ENCODE peak calls at places on chromosomes 4 and X, in seven cellular contexts. G, V, U, P, S, R and I are unnamed samples.

GRCh38 chr4:2621419-2621818 is 85.0 kb downstream of the FAM193A start:
- DNase-seq in G (peak), V (no peak), U (no peak), P (no peak), S (no peak), R (no peak), I (no peak)

GRCh38 chr4:57077550-57078311 is 32.5 kb downstream of the IGFBP7 start:
- DNase-seq in G (no peak), V (no peak), U (no peak), P (no peak), S (no peak), R (peak), I (no peak)

GRCh38 chr4:1098311-1098925 is 14.9 kb downstream of the RNF212 start:
- DNase-seq in G (peak), V (no peak), U (no peak), P (no peak), S (no peak), R (no peak), I (no peak)

GRCh38 chrX:107659768-107660167 is 31.5 kb downstream of the PRPS1 start:
- DNase-seq in G (peak), V (peak), U (no peak), P (no peak), S (peak), R (peak), I (no peak)

GRCh38 chrX:153662266-153662665 is 11.3 kb downstream of the PNCK start:
- DNase-seq in G (peak), V (peak), U (peak), P (peak), S (peak), R (peak), I (no peak)

GRCh38 chrX:119427024-119427794 is 28.1 kb downstream of the SLC25A43 start:
- DNase-seq in G (no peak), V (no peak), U (peak), P (no peak), S (peak), R (no peak), I (no peak)

GRCh38 chr4:6009452-6009851 is 8.8 kb downstream of the C4orf50 start:
- DNase-seq in G (no peak), V (no peak), U (no peak), P (no peak), S (no peak), R (no peak), I (no peak)

GRCh38 chrX:19581786-19582185 is 66.5 kb upstream of the MAP3K15 start:
- DNase-seq in G (no peak), V (no peak), U (no peak), P (no peak), S (no peak), R (no peak), I (no peak)

GRCh38 chr4:82555279-82555678 is 6.5 kb downstream of the TMEM150C start:
- DNase-seq in G (no peak), V (peak), U (no peak), P (no peak), S (peak), R (no peak), I (no peak)

GRCh38 chr4:87038837-87039715 is 104.3 kb downstream of the AFF1 start:
- DNase-seq in G (peak), V (peak), U (no peak), P (peak), S (no peak), R (peak), I (no peak)

GRCh38 chr4:38365748-38366310 is 298.2 kb upstream of the KLF3 start:
- DNase-seq in G (no peak), V (no peak), U (no peak), P (no peak), S (no peak), R (no peak), I (no peak)

GRCh38 chrX:5163663-5164062 is 1065.0 kb downstream of the NLGN4X start:
- DNase-seq in G (no peak), V (no peak), U (no peak), P (no peak), S (peak), R (no peak), I (no peak)

GRCh38 chr4:1285790-1286553 is 3.7 kb upstream of the MAEA start:
- DNase-seq in G (peak), V (no peak), U (peak), P (no peak), S (peak), R (no peak), I (no peak)

GRCh38 chr4:16916719-16917337 is 18.4 kb upstream of the LDB2 start:
- DNase-seq in G (no peak), V (peak), U (peak), P (peak), S (peak), R (peak), I (peak)

GRCh38 chr4:20422398-20422797 is 170.7 kb downstream of the SLIT2 start:
- DNase-seq in G (no peak), V (peak), U (no peak), P (peak), S (peak), R (peak), I (no peak)

GRCh38 chr4:145907363-145907762 is 31.3 kb downstream of the ZNF827 start:
- DNase-seq in G (no peak), V (no peak), U (no peak), P (no peak), S (no peak), R (peak), I (no peak)

GRCh38 chrX:8783100-8784098 is 17.8 kb downstream of the FAM9A start:
- DNase-seq in G (no peak), V (peak), U (peak), P (no peak), S (no peak), R (peak), I (no peak)

GRCh38 chr4:101400096-101400495 is 52.8 kb upstream of the PPP3CA start:
- DNase-seq in G (no peak), V (no peak), U (no peak), P (no peak), S (no peak), R (no peak), I (no peak)

GRCh38 chr4:168695288-168695687 is 198.4 kb downstream of the PALLD start:
- DNase-seq in G (no peak), V (no peak), U (no peak), P (no peak), S (no peak), R (no peak), I (no peak)

GRCh38 chrX:70592091-70592490 is 147.5 kb downstream of the DLG3 start:
- DNase-seq in G (no peak), V (no peak), U (no peak), P (no peak), S (no peak), R (peak), I (peak)

GRCh38 chrX:70479197-70479969 is 34.7 kb downstream of the DLG3 start:
- DNase-seq in G (no peak), V (no peak), U (no peak), P (no peak), S (no peak), R (peak), I (no peak)

GRCh38 chr4:188403272-188403671 is 264.0 kb downstream of the TRIML1 start:
- DNase-seq in G (no peak), V (peak), U (no peak), P (no peak), S (no peak), R (no peak), I (no peak)

GRCh38 chr4:140049024-140049923 is 104.7 kb downstream of the MAML3 start:
- DNase-seq in G (no peak), V (peak), U (peak), P (peak), S (peak), R (peak), I (no peak)

GRCh38 chr4:24042094-24042493 is 152.2 kb upstream of the PPARGC1A start:
- DNase-seq in G (no peak), V (no peak), U (no peak), P (no peak), S (no peak), R (no peak), I (peak)

GRCh38 chrX:32749075-32749474 is 462.3 kb downstream of the DMD start:
- DNase-seq in G (no peak), V (no peak), U (no peak), P (no peak), S (no peak), R (peak), I (no peak)

GRCh38 chr4:119570401-119570800 is 58.2 kb downstream of the PDE5A start:
- DNase-seq in G (no peak), V (no peak), U (no peak), P (no peak), S (no peak), R (no peak), I (no peak)

GRCh38 chr4:174631901-174632758 is 109.8 kb upstream of the HPGD start:
- DNase-seq in G (no peak), V (peak), U (no peak), P (no peak), S (peak), R (peak), I (peak)

GRCh38 chrX:48696301-48697181 is at the start of gene SUV39H1:
- DNase-seq in G (peak), V (peak), U (peak), P (peak), S (peak), R (peak), I (no peak)

GRCh38 chr4:186058253-186058979 is 10.5 kb upstream of the TLR3 start:
- DNase-seq in G (no peak), V (no peak), U (peak), P (no peak), S (no peak), R (no peak), I (no peak)

GRCh38 chr4:19030536-19030935 is 1009.0 kb upstream of the LCORL start:
- DNase-seq in G (no peak), V (no peak), U (no peak), P (no peak), S (no peak), R (no peak), I (no peak)

GRCh38 chr4:78662661-78663060 is 111.1 kb downstream of the ANXA3 start:
- DNase-seq in G (no peak), V (no peak), U (no peak), P (no peak), S (no peak), R (no peak), I (no peak)

DNA sequence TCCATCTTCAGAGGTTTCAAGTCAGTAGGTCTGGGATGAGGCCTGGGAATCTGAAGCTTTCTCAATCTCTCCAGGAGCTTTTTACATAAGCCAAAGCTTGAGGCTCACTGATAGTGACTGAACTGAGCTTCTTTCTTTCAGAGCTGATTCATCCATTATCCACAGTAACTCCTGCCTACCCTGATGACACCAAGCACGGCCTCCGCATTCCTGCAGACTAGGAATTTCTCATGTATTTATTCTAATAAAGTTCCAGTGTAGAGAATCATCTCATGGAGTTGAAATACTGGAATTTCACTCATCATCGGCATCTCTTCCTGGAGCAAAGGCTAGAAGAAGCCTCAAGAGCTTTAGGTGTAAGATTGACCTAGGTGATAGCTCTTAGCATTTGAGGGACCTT is 12.1 kb upstream of the DCTD start:
- DNase-seq in G (no peak), V (no peak), U (no peak), P (no peak), S (no peak), R (no peak), I (no peak)
- H3K4me3 ChIP-seq in G (no peak), V (no peak), U (no peak), P (no peak), S (no peak), R (no peak), I (no peak)

GRCh38 chr4:52374847-52375246 is 284.3 kb downstream of the USP46 start:
- DNase-seq in G (no peak), V (no peak), U (no peak), P (no peak), S (no peak), R (no peak), I (no peak)

GRCh38 chr4:52372747-52373146 is 286.4 kb downstream of the USP46 start:
- DNase-seq in G (no peak), V (no peak), U (no peak), P (no peak), S (no peak), R (no peak), I (no peak)

GRCh38 chr4:52373650-52374049 is 285.5 kb downstream of the USP46 start:
- DNase-seq in G (no peak), V (no peak), U (no peak), P (no peak), S (no peak), R (no peak), I (no peak)

GRCh38 chr4:52377563-52377962 is 281.5 kb downstream of the USP46 start:
- DNase-seq in G (no peak), V (no peak), U (no peak), P (no peak), S (no peak), R (no peak), I (no peak)

GRCh38 chr4:52376107-52376704 is 282.9 kb downstream of the USP46 start:
- DNase-seq in G (no peak), V (peak), U (no peak), P (no peak), S (peak), R (peak), I (peak)
- TF ChIP-seq CTCF in G (no peak), V (peak), U (peak), P (peak), S (peak), R (peak), I (peak)

DNA sequence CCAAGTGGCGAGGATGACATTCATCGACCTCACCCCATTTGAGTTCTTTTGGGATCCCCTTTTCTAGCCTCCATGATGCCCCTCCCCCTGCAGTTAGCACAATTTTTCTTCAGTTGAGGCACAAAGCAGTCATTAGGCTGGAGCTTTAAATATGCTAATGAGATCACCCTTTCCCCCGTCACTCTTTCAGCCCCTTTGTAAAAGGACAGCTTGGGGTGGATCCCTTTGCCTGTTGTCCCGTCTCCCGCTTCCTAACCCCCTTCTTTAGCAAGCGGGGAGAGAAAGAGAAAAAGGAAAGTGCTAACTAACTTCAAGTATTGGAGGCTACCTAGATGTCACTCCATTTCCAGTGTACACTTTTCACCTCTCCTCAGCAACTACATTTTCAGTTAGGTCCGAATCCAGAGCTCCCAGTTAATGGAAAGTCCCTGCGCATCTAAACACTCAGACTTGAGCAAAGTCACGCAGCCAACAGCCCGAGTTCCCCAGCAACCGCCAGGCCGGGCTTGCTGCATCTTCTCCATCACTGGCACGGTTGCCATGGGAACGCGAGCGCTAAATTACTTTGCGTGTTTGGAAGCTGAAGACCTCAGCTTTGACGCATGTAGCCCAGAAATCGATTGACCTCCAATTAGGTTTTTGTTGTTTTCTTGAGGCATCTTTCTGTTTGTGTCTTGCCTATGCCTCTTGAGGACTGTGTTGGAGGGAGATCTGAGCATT is 76.8 kb downstream of the RTL5 start:
- DNase-seq in G (peak), V (no peak), U (no peak), P (no peak), S (no peak), R (no peak), I (no peak)
- H3K4me3 ChIP-seq in G (no peak), V (no peak), U (no peak), P (no peak), S (no peak), R (no peak), I (no peak)

GRCh38 chr4:150078996-150079581 is 844 bp downstream of the DCLK2 start:
- DNase-seq in G (peak), V (peak), U (peak), P (peak), S (no peak), R (no peak), I (no peak)
- TF ChIP-seq CTCF in G (no peak), V (peak), U (no peak), P (no peak), S (no peak), R (no peak), I (no peak)

DNA sequence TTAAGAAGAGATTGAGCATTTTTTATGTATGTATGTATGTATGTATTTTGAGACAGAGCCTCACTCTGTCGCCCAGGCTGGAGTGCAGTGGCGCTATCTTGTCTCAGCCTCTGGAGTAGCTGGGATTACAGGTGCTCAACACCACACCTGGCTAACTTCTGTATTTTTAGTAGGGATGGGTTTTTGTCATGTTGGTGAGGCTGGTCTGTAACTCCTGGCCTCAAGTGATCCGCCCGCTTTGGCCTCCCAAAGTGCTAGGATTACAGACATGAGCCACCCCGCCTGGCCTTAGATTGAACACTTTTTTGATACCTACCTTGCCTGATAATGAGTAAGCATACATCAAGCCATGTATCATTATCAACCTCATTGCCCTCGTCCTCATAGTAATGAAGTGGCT is 2.7 kb downstream of the N4BP2 start:
- DNase-seq in G (peak), V (no peak), U (no peak), P (no peak), S (no peak), R (no peak), I (no peak)
- H3K4me3 ChIP-seq in G (no peak), V (no peak), U (no peak), P (no peak), S (no peak), R (no peak), I (no peak)

DNA sequence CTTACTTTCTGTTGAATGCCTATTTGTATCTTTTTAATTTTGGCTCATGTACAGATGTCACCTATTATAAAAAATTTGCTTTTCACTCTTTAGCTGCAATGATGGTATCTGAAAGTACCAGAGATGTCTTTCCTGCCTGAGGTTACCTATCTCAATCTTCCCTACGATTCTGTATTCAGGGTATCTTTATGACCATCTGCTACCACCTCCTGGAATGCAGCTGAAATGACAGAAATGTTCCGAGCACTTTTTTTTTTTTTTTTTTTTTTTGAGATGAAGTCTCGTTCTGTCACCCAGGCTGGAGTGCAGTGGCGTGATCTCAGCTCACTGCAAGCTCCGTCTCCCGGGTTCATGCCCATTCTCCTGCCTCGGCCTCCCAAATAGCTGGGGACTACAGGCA is 136.4 kb downstream of the REPS2 start:
- DNase-seq in G (no peak), V (peak), U (no peak), P (no peak), S (peak), R (peak), I (no peak)
- TF ChIP-seq CTCF in G (no peak), V (peak), U (no peak), P (no peak), S (peak), R (no peak), I (peak)

DNA sequence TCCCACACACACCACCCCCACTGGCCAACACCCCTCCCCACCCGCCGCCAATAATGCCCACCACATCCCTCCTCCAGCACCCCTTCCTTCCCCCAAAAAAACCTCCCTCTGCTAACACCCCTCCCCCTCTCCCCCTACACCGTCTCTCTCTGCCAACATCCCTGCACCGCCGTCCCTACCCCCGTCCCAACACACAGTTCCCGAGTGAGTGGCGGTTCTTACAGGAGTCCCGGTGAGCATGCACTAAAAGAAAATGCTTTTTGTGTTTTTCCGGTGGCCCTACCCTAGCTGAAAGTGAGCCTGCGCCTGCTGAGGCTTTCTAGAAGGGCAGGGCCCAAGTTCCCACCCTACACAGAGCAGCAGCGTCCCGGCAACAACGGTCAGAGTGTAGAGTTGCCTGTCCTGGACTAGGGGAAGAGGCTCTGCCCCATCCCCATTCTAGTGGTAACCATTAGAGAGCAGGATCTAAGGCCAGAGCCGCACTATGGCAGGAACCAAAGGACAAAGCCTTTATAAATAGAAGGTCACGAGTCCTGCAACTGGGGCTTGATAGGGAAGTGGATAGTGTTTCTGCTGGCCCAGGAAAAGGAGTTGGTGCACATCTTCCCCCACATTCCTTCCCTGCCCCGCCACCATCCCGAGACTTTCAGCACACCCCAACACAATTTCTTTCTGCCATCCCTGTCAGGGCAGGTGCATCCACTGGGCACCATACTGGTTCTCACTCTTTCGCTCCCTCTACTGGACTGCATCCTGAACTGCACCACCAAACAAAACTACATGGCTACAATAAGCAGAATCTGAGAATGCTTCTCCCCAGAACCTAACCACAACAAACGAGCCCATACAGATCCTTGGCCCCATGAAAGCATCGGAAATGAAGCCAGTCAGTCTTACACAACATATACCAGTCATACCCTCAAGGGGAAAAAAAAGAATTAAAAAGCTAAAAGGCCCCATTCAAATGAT is 78.1 kb upstream of the PAGE3 start:
- DNase-seq in G (no peak), V (peak), U (no peak), P (no peak), S (peak), R (peak), I (no peak)
- H3K4me3 ChIP-seq in G (no peak), V (no peak), U (no peak), P (no peak), S (no peak), R (no peak), I (no peak)